ENCODE peak calls at places on chromosomes 3 and 15, in five cellular contexts. A is transverse colon, F is A549, U is K562, K is ovary. H is an unnamed sample.

GRCh38 chr15:79884204-79884596 is 12.6 kb downstream of the MTHFS start:
- DNase-seq in U (no peak), K (no peak), A (no peak), F (no peak), H (no peak)

GRCh38 chr3:38137615-38138346 is 680 bp upstream of the MYD88 start:
- DNase-seq in U (peak), K (no peak), F (no peak), A (peak), H (no peak)

GRCh38 chr3:38541800-38542199 is 45.7 kb downstream of the EXOG start:
- DNase-seq in K (no peak), U (no peak), F (no peak), A (no peak), H (no peak)

GRCh38 chr3:97838393-97838792 is 16.6 kb downstream of the CRYBG3 start:
- DNase-seq in A (no peak), U (no peak), K (no peak), F (no peak), H (no peak)

GRCh38 chr3:58025824-58026579 is 17.8 kb downstream of the FLNB start:
- DNase-seq in F (peak), A (no peak), K (no peak), U (no peak), H (no peak)

GRCh38 chr3:56622381-56622780 is 60.7 kb downstream of the TASOR start:
- DNase-seq in K (no peak), A (no peak), U (no peak), F (no peak), H (no peak)

GRCh38 chr3:87997298-87997697 is 61.5 kb downstream of the CGGBP1 start:
- DNase-seq in K (no peak), A (peak), U (no peak), F (no peak), H (no peak)

GRCh38 chr15:44735482-44736260 is 657 bp upstream of the TRIM69 start:
- DNase-seq in U (peak), A (peak), F (no peak), K (peak), H (peak)

GRCh38 chr3:194956697-194957396 is 271.2 kb downstream of the FAM43A start:
- DNase-seq in A (no peak), K (no peak), U (no peak), F (no peak), H (no peak)

GRCh38 chr3:77042892-77043291 is 3.0 kb downstream of the ROBO2 start:
- DNase-seq in F (no peak), U (no peak), K (no peak), A (no peak), H (no peak)

GRCh38 chr3:127707777-127708438 is 35.2 kb downstream of the ABTB1 start:
- DNase-seq in K (no peak), U (no peak), A (peak), F (no peak), H (no peak)

GRCh38 chr3:15207836-15208504 is 1.9 kb downstream of the CAPN7 start:
- DNase-seq in K (no peak), F (no peak), U (no peak), A (no peak), H (no peak)

GRCh38 chr3:157530637-157531300 is 27.6 kb upstream of the VEPH1 start:
- DNase-seq in K (no peak), U (no peak), F (no peak), A (no peak), H (no peak)

GRCh38 chr15:100712226-100712625 is 109.8 kb downstream of the ASB7 start:
- DNase-seq in U (no peak), A (peak), F (no peak), K (peak), H (no peak)

GRCh38 chr3:162171970-162172369 is 675.4 kb downstream of the OTOL1 start:
- DNase-seq in A (no peak), K (no peak), U (no peak), F (no peak), H (no peak)

GRCh38 chr15:85778107-85778776 is 16.5 kb downstream of the KLHL25 start:
- DNase-seq in K (no peak), F (no peak), U (no peak), A (no peak), H (no peak)

GRCh38 chr3:181534881-181535280 is 176.8 kb upstream of the SOX2 start:
- DNase-seq in U (no peak), F (no peak), K (no peak), A (no peak), H (no peak)
- TF ChIP-seq EP300 in U (no peak), F (no peak), K (no peak), A (no peak), H (no peak)

GRCh38 chr3:171374661-171375285 is 85.4 kb downstream of the TNIK start:
- DNase-seq in K (no peak), F (no peak), U (peak), A (no peak), H (no peak)

GRCh38 chr3:171376125-171376947 is 83.9 kb downstream of the TNIK start:
- DNase-seq in F (no peak), A (no peak), K (no peak), U (peak), H (no peak)

GRCh38 chr3:171372694-171373093 is 87.5 kb downstream of the TNIK start:
- DNase-seq in F (no peak), K (no peak), A (no peak), U (no peak), H (no peak)

GRCh38 chr3:171375704-171376103 is 84.5 kb downstream of the TNIK start:
- DNase-seq in F (no peak), A (no peak), K (no peak), U (peak), H (no peak)

GRCh38 chr3:171374260-171374659 is 85.9 kb downstream of the TNIK start:
- DNase-seq in A (no peak), F (no peak), U (peak), K (no peak), H (no peak)
- H3K4me3 ChIP-seq in A (no peak), F (no peak), U (no peak), K (no peak), H (no peak)

DNA sequence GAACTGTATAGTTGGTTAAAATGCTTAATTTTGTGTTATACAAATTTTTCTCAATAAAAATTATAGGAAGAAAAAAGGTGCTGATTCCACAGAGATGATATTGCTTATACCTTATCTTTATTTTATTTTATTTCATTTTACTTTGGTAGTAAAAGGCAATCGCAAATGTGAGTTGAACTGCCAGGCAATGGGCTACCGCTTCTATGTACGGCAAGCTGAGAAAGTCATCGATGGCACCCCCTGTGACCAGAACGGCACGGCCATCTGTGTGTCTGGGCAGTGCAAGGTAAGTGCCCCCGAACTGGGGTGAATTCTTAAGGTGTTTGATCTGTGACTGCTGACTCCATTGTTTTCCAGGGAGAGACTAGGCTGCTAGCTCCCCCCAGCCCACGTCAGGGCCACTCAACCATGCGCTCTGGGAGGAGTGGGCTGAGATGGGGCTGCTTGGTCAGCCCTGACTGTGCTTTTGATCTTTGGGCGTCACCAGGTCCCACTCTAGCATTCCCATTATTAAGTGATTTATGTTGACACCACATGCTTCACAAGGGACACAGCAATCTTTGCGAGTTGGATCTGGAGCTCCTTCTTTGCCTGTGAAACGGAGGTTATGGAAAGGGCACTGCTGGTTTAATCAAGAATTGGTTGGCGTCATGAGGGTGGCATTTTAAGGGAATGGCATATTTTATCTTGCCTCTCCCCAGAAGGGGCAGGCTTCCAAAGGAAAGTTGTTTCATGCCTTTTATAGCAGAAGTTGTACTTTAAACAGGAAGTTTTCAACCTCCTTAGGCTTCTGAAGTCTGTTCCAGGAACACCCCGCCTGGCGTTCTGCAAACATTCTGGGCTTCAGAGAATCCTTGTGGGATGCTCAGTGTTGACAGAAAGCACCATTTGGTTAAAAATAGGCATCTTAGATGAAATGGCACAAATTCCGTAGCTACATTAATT is 296.5 kb downstream of the THSD4 start:
- DNase-seq in F (peak), K (no peak), U (no peak), A (peak), H (no peak)
- TF ChIP-seq EP300 in F (peak), K (no peak), U (no peak), A (no peak), H (peak)

GRCh38 chr3:147924755-147925154 is 515.6 kb downstream of the ZIC1 start:
- DNase-seq in K (no peak), F (no peak), U (no peak), A (no peak), H (no peak)

GRCh38 chr3:147934316-147935188 is 525.4 kb downstream of the ZIC1 start:
- DNase-seq in A (no peak), K (no peak), F (no peak), U (no peak), H (no peak)

GRCh38 chr3:147925272-147925671 is 516.1 kb downstream of the ZIC1 start:
- DNase-seq in A (no peak), U (no peak), K (no peak), F (no peak), H (no peak)

DNA sequence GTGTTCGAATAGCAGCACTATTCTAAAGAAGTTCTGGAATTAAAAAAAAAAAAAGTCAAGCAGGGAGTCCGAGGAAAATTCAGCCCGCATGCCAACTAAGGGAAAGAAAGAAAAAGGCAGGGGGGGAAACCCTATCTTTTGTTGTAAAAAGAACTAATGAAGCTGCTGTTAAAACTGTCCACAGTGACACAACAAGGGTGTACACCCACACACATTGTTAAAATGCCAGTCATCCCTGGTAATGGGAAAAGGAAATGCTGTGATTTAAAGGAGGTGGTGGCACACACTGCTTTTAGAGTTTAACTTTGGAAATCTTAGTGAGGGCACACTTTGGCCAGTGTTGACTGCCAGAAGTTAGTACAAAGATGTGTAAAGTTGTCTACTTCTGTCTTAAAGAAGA is 521.3 kb downstream of the ZIC1 start:
- DNase-seq in U (no peak), F (peak), K (no peak), A (no peak), H (no peak)
- H3K4me3 ChIP-seq in U (no peak), F (no peak), K (no peak), A (no peak), H (no peak)

GRCh38 chr3:188272481-188273372 is 118.8 kb downstream of the LPP start:
- DNase-seq in K (no peak), F (peak), A (no peak), U (no peak), H (no peak)

GRCh38 chr3:188271226-188271894 is 117.4 kb downstream of the LPP start:
- DNase-seq in F (no peak), K (no peak), A (no peak), U (no peak), H (no peak)

GRCh38 chr3:188269040-188269439 is 115.1 kb downstream of the LPP start:
- DNase-seq in A (no peak), U (no peak), F (no peak), K (no peak), H (no peak)

GRCh38 chr3:188268336-188268735 is 114.4 kb downstream of the LPP start:
- DNase-seq in K (no peak), F (no peak), U (no peak), A (no peak), H (no peak)

DNA sequence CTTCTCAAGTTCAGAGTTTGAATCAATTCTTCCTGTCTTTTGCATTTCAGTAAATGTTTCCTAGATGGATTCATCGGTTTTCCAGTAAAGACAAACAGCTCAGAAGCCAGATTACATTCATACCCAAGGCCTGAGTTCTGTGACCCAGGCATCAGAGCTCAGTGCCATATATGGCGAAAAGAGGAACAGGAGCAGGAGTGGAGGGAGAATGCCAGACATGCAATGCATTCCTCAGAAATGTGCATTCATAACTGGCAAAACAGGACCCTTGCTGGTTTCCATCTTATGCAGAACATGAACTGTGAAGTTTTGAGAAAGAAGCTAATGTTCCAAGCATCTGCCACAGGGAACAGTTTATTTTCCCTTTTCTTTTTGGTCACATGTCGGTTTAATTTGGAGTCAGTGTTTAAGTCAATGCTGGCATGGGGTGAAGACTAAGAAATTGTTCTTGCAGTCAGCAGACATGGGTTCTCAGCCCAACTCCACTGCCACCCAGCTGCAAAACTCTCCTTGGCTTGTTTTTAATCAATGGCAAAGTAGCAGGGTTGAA is 116.5 kb downstream of the LPP start:
- DNase-seq in U (no peak), K (no peak), A (no peak), F (peak), H (peak)
- TF ChIP-seq EP300 in U (no peak), K (peak), A (peak), F (no peak), H (peak)

GRCh38 chr3:136790786-136791185 is 28.1 kb upstream of the SLC35G2 start:
- DNase-seq in U (no peak), K (no peak), F (no peak), A (no peak), H (no peak)

GRCh38 chr3:136788154-136788553 is 30.8 kb upstream of the SLC35G2 start:
- DNase-seq in F (no peak), A (no peak), K (no peak), U (no peak), H (no peak)

GRCh38 chr3:136789976-136790375 is 28.9 kb upstream of the SLC35G2 start:
- DNase-seq in U (no peak), F (no peak), A (no peak), K (no peak), H (no peak)

GRCh38 chr3:136783708-136784191 is 31.6 kb upstream of the STAG1 start:
- DNase-seq in A (no peak), F (peak), U (no peak), K (no peak), H (no peak)

GRCh38 chr3:136787226-136787793 is 31.6 kb upstream of the SLC35G2 start:
- DNase-seq in F (no peak), K (no peak), A (peak), U (peak), H (no peak)
- H3K4me3 ChIP-seq in F (no peak), K (no peak), A (no peak), U (no peak), H (no peak)

DNA sequence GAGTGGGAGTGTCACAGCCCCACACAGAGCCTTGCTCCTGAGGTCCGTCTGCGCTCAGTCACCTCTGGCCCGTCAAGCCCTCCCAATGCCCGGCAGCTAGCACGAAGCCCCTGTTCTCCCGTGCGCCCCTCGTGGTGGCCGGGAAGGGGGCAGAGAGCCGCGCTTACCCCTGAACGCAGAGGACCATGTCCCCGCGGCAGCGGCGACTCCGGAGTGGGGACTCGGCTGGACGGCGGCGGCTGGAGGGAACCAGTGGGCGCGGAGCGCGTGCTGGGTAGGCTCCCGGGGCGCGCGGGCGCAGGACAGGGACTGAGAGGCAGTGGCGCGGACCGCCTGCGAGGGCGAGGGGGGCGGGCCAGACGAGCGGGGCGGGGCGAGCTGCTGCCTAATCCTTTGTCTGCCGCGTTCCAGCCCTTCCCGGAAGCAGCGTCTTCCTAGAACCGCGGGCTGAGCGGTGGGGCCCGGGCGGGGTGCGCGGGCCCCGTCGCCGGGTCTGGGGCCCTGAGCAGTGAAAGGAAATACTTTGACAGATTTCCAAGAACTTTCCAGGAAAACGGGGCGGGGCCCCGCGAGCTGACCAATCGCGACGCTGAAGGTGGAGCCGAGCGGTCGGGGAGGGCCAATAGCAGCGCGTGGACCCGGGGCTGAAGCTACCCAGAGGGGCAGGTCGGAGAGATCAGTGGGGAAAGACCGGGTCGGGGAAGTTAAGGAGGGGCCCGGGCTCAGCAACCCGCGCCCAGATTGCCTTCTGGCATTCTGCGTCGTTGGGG is at the start of gene CISH:
- DNase-seq in A (peak), K (peak), U (peak), F (peak), H (peak)
- TF ChIP-seq EP300 in A (peak), K (peak), U (peak), F (no peak), H (peak)

GRCh38 chr15:76340198-76340801 is 3.7 kb downstream of the ISL2 start:
- DNase-seq in K (no peak), F (no peak), U (no peak), A (peak), H (no peak)

GRCh38 chr15:76342046-76342381 is 5.4 kb downstream of the ISL2 start:
- DNase-seq in A (no peak), F (no peak), K (no peak), U (no peak), H (no peak)

GRCh38 chr15:76342382-76343201 is 6.0 kb downstream of the ISL2 start:
- DNase-seq in U (no peak), K (no peak), A (peak), F (no peak), H (no peak)

GRCh38 chr15:76340802-76341365 is 4.3 kb downstream of the ISL2 start:
- DNase-seq in A (peak), K (no peak), U (no peak), F (no peak), H (no peak)

DNA sequence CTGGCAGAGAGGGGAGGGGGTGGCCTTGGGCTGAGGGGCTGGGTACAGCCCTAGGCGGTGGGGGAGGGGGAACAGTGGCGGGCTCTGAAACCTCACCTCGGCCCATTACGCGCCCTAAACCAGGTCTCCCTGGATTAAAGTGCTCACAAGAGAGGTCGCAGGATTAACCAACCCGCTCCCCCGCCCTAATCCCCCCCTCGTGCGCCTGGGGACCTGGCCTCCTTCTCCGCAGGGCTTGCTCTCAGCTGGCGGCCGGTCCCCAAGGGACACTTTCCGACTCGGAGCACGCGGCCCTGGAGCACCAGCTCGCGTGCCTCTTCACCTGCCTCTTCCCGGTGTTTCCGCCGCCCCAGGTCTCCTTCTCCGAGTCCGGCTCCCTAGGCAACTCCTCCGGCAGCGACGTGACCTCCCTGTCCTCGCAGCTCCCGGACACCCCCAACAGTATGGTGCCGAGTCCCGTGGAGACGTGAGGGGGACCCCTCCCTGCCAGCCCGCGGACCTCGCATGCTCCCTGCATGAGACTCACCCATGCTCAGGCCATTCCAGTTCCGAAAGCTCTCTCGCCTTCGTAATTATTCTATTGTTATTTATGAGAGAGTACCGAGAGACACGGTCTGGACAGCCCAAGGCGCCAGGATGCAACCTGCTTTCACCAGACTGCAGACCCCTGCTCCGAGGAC is 4.9 kb downstream of the ISL2 start:
- DNase-seq in K (no peak), F (no peak), A (peak), U (no peak), H (no peak)
- H3K4me3 ChIP-seq in K (no peak), F (no peak), A (no peak), U (no peak), H (no peak)

H was measured in tibial nerve.